ENCODE peak calls at places on chromosome 1, in five cellular contexts. H, I, V, G and L are unnamed samples.

GRCh38 chr1:200917291-200917817 is 22.7 kb downstream of the INAVA start:
- DNase-seq in H (no peak), I (no peak), V (no peak), G (no peak), L (no peak)

GRCh38 chr1:200306954-200307754 is 102.7 kb downstream of the ZNF281 start:
- DNase-seq in G (no peak), V (no peak), I (peak; percentile 46), H (no peak), L (no peak)

GRCh38 chr1:16321176-16321867 is 31.0 kb downstream of the FBXO42 start:
- DNase-seq in H (no peak), V (no peak), I (no peak), G (no peak), L (no peak)

GRCh38 chr1:200558866-200559459 is 61.6 kb downstream of the KIF14 start:
- DNase-seq in G (no peak), I (peak; percentile 77), V (no peak), H (no peak), L (no peak)

GRCh38 chr1:153000294-153000693 is 1.3 kb upstream of the SPRR3 start:
- DNase-seq in G (no peak), I (no peak), V (no peak), H (no peak), L (no peak)

GRCh38 chr1:51313961-51314777 is 16.2 kb downstream of the TTC39A start:
- DNase-seq in H (no peak), I (peak; percentile 87), G (no peak), V (no peak), L (no peak)

GRCh38 chr1:6959491-6959890 is 174.2 kb downstream of the CAMTA1 start:
- DNase-seq in I (no peak), H (no peak), V (no peak), G (no peak), L (no peak)

GRCh38 chr1:37250371-37250770 is 216.1 kb upstream of the GRIK3 start:
- DNase-seq in V (no peak), G (no peak), H (no peak), I (peak; percentile 13), L (no peak)

GRCh38 chr1:196382383-196382782 is 225.9 kb downstream of the KCNT2 start:
- DNase-seq in I (no peak), G (no peak), V (no peak), H (no peak), L (no peak)

DNA sequence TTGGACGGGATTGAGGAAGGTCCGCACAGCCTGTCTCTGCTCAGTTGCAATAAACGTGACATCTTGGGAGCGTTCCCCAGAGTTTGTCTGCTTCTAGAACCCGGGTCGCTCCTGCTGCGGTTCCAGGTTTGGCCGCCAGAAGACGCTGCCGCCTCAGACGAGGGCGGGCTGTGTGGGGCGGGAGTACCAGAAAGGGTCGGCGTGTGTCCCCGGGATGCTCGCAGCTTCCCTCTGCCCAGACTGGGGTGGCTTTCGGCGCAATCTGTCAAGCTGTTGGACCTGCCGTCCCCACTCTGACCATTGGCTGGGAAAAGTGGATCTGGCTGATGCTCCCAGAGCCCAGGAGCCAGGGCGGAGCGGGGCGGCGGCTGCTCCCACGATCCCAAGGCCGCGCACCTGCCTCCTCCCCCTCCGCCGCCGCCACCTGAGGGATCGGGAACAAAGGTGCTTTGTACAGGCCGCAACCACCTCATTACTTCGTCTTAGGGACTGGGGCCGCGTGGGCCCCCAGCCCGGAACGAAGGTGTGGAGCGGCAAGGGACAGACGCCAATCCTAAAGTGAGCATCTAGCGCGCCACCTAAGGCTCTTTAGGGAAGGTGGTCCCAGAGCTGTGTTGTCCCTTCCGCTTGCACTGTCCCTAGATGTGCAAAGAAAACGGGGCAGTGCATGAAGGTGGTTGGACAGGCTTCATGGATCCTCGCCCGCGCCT is 683 bp upstream of the EFNA4 start:
- DNase-seq in I (peak; percentile 33), H (peak; percentile 62), G (peak; percentile 84), V (peak; percentile 88), L (peak; percentile 95)
- TF ChIP-seq CTCF in I (peak; percentile 72), H (peak; percentile 81), G (peak; percentile 71), V (peak; percentile 64), L (peak; percentile 89)

GRCh38 chr1:151537112-151537511 is 3.0 kb upstream of the TUFT1 start:
- DNase-seq in G (no peak), H (no peak), I (peak; percentile 99), V (no peak), L (no peak)

GRCh38 chr1:151542710-151543129 is 2.6 kb downstream of the TUFT1 start:
- DNase-seq in G (no peak), V (no peak), I (peak; percentile 86), H (no peak), L (no peak)

GRCh38 chr1:151539321-151540020 is 638 bp upstream of the TUFT1 start:
- DNase-seq in I (peak; percentile 96), H (peak; percentile 5), G (peak; percentile 89), V (peak; percentile 89), L (no peak)

GRCh38 chr1:151540982-151541377 is 871 bp downstream of the TUFT1 start:
- DNase-seq in G (peak; percentile 66), I (no peak), H (no peak), V (no peak), L (peak; percentile 39)

GRCh38 chr1:151540021-151540981 is at the start of gene TUFT1:
- DNase-seq in V (peak; percentile 96), H (peak; percentile 88), G (peak; percentile 96), I (peak; percentile 89), L (peak; percentile 94)
- TF ChIP-seq CTCF in V (no peak), H (no peak), G (no peak), I (no peak), L (no peak)

DNA sequence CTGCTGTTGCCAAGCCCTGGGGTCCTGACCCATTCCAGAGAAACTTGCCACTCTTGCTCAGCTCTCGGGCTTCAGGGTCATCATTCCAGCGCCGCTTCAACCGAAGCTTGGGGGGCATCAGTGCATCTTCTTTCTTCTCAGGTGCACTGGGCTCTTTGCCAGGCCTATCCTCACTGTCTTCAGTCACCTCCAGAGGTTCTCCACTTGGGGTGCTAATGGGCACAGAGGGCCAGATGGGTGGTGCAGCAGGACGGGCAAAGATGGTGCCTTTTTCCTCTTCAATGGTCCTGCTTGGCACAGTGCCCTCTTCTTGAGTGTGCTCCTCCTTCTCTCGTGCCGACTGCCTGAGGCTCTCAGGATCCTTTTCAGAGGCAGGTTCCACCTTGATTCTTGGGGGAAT is 13.3 kb downstream of the ETV3 start:
- DNase-seq in V (no peak), G (no peak), H (no peak), I (no peak), L (no peak)
- TF ChIP-seq CTCF in V (no peak), G (no peak), H (no peak), I (no peak), L (no peak)

DNA sequence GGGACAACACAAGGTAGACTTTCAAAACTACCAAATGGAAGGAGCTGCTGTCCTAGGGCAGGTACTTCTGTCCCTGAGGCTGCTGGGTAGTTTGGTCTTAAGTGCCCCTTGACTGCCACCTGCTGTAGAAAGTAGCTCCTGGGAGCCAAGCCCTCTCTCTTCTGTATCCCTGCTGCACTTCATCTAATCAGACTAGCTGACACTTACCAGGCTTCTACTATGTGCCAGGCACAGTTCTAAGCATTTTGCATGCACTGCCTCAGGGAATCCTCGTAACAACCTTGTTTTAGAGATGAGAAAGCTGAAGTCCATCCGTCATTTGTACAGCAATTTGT is 15.9 kb upstream of the SRSF4 start:
- DNase-seq in V (no peak), G (no peak), H (peak; percentile 12), I (peak; percentile 62), L (no peak)
- TF ChIP-seq CTCF in V (no peak), G (no peak), H (peak; percentile 18), I (peak; percentile 51), L (no peak)

DNA sequence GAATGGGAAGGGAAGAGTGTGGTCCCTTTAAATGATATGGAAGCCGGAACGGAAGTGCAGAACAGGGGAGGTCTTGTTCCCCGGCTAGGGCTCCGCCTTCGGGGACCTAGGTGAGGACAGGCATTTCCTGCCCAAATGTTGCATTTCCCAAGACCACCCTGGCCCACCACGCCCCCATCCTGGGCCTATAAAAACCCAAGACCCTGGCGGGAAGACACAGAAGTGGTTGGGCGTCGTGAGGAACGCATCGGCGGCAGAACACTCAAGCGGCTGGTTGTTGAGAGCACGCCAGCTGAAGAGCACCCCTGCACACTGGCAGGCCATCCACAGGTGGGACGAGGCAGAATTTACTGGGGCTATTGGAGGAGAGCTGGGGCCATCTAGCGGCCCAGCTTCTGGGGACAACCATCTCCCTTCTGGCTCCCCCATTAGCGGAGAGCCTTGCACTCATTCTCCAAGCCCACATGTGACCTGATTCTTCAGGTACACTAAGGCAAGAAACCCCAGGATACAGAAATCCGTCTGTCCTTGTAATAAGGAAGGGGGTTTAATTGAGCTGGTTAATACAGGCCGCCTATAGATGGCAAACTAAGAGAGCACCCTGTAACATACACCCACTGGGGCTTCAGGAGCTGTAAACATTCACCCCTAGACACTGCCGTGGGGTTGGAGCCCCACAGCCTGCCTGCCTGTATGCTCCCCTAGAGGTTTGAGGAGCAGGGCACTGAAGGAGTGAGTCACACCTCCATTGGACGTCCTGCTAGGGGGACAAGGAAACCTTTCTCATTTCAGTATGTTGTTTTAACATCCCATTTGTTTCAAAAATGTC is 1327.9 kb downstream of the BRINP3 start:
- DNase-seq in V (peak; percentile 70), H (no peak), I (no peak), G (no peak), L (peak; percentile 21)
- TF ChIP-seq CTCF in V (no peak), H (no peak), I (no peak), G (no peak), L (no peak)

GRCh38 chr1:230365723-230366307 is 60.3 kb downstream of the PGBD5 start:
- DNase-seq in I (no peak), G (no peak), H (no peak), V (no peak), L (no peak)
- TF ChIP-seq CTCF in I (no peak), G (no peak), H (no peak), V (no peak), L (no peak)

DNA sequence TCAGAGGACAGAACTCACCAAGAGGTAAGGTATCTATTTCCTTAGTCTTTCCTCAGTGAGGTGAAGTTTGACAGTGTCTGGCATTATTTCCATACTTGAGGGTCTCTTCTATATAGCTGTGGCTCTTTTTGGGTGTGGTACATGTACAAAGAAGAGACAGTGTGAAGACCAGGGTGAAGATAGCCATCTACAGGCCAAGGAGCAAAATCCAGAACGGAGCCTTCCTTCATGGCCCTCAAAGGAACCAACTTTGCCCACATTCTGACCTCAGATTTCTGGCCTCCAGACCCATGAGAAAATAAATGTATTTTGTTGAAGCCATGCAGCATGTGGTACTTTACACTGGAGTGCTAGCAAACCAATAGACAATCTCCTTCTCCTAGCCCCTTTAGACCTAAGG is 858.5 kb upstream of the B3GALT2 start:
- DNase-seq in H (no peak), G (no peak), I (no peak), V (no peak), L (no peak)
- TF ChIP-seq CTCF in H (no peak), G (no peak), I (no peak), V (no peak), L (no peak)